ENCODE peak calls at places on chromosomes 16 and 17, in ten cellular contexts. I, T, M, K, Y, C, W, P, G and Z are unnamed samples.

GRCh38 chr16:68345351-68345810 is 34.6 kb downstream of the PRMT7 start:
- DNase-seq in I (no peak), T (no peak), M (no peak), K (no peak), Y (no peak), C (no peak), W (no peak), P (no peak), G (no peak), Z (peak; percentile 40)

GRCh38 chr16:77191259-77191969 is 424 bp downstream of the MON1B start:
- DNase-seq in I (no peak), T (peak; percentile 11), M (peak; percentile 43), K (peak; percentile 21), Y (peak; percentile 13), C (peak; percentile 42), W (no peak), P (no peak), G (no peak), Z (peak; percentile 17)

GRCh38 chr17:17809527-17810373 is 27.0 kb downstream of the SREBF1 start:
- DNase-seq in I (peak; percentile 64), T (no peak), M (no peak), K (peak; percentile 65), Y (peak; percentile 82), C (no peak), W (no peak), P (no peak), G (peak; percentile 64), Z (peak; percentile 37)

GRCh38 chr17:75941442-75941819 is 589 bp upstream of the FBF1 start:
- DNase-seq in I (no peak), T (no peak), M (no peak), K (no peak), Y (no peak), C (no peak), W (no peak), P (no peak), G (no peak), Z (no peak)

GRCh38 chr17:64773836-64774761 is 112.0 kb upstream of the SMURF2 start:
- DNase-seq in I (no peak), T (peak; percentile 72), M (peak; percentile 90), K (peak; percentile 60), Y (peak; percentile 66), C (peak; percentile 74), W (peak; percentile 95), P (peak; percentile 40), G (no peak), Z (peak; percentile 51)

GRCh38 chr17:44820631-44821196 is 9.4 kb downstream of the GJC1 start:
- DNase-seq in I (no peak), T (peak; percentile 88), M (peak; percentile 95), K (peak; percentile 72), Y (peak; percentile 76), C (no peak), W (peak; percentile 79), P (peak; percentile 75), G (no peak), Z (peak; percentile 81)

GRCh38 chr16:60929-61878 is 7.6 kb downstream of the SNRNP25 start:
- DNase-seq in I (no peak), T (no peak), M (no peak), K (no peak), Y (no peak), C (no peak), W (no peak), P (no peak), G (no peak), Z (no peak)

GRCh38 chr17:7881655-7882054 is 6.9 kb upstream of the CHD3 start:
- DNase-seq in I (no peak), T (no peak), M (no peak), K (peak; percentile 26), Y (peak; percentile 35), C (no peak), W (no peak), P (no peak), G (no peak), Z (no peak)

GRCh38 chr16:86575754-86576557 is 2.4 kb upstream of the FOXL1 start:
- DNase-seq in I (no peak), T (peak; percentile 96), M (no peak), K (peak; percentile 93), Y (peak; percentile 94), C (peak; percentile 77), W (peak; percentile 67), P (peak; percentile 88), G (peak; percentile 83), Z (peak; percentile 98)

GRCh38 chr17:75181608-75182318 is 996 bp downstream of the SUMO2 start:
- DNase-seq in I (no peak), T (no peak), M (no peak), K (no peak), Y (peak; percentile 24), C (peak; percentile 64), W (no peak), P (no peak), G (no peak), Z (no peak)

GRCh38 chr17:45435481-45435880 is 2.8 kb upstream of the ARHGAP27 start:
- DNase-seq in I (no peak), T (no peak), M (peak; percentile 22), K (no peak), Y (no peak), C (no peak), W (no peak), P (no peak), G (no peak), Z (no peak)

GRCh38 chr16:66324785-66325184 is 41.7 kb upstream of the CDH5 start:
- DNase-seq in I (peak; percentile 78), T (peak; percentile 26), M (no peak), K (peak; percentile 9), Y (peak; percentile 32), C (no peak), W (peak; percentile 64), P (no peak), G (peak; percentile 26), Z (no peak)

GRCh38 chr16:20598832-20599469 is 22.8 kb upstream of the ACSM2B start:
- DNase-seq in I (no peak), T (no peak), M (no peak), K (no peak), Y (no peak), C (no peak), W (no peak), P (no peak), G (no peak), Z (no peak)

GRCh38 chr17:62194401-62194800 is 129.3 kb upstream of the MED13 start:
- DNase-seq in I (no peak), T (no peak), M (no peak), K (no peak), Y (no peak), C (no peak), W (no peak), P (no peak), G (no peak), Z (no peak)
- TF ChIP-seq CTCF in I (no peak), T (no peak), M (no peak), K (no peak), Y (no peak), C (no peak), W (no peak), P (no peak), G (no peak), Z (no peak)

DNA sequence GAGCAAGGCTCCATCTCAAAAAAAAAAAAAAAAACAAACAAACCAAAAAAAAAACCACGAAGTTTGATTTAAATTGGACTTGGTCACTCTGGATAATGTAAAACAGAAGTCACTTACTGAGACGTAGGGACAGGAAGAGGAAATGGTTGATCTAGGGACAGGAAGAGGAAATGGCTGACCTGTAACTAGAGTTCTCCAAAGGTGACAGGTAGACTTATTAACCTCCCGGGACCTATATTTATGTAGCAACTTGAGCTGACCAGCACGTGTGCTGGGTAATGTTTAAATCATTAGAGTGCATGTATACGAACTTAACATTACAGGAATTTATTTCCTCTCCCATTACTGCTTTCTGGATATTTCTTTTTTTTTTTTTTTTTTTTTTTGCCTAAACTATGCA is 81.5 kb upstream of the DHX40 start:
- DNase-seq in I (no peak), T (no peak), M (no peak), K (no peak), Y (no peak), C (no peak), W (no peak), P (no peak), G (no peak), Z (no peak)
- TF ChIP-seq CTCF in I (no peak), T (no peak), M (no peak), K (no peak), Y (no peak), C (no peak), W (no peak), P (no peak), G (no peak), Z (no peak)

DNA sequence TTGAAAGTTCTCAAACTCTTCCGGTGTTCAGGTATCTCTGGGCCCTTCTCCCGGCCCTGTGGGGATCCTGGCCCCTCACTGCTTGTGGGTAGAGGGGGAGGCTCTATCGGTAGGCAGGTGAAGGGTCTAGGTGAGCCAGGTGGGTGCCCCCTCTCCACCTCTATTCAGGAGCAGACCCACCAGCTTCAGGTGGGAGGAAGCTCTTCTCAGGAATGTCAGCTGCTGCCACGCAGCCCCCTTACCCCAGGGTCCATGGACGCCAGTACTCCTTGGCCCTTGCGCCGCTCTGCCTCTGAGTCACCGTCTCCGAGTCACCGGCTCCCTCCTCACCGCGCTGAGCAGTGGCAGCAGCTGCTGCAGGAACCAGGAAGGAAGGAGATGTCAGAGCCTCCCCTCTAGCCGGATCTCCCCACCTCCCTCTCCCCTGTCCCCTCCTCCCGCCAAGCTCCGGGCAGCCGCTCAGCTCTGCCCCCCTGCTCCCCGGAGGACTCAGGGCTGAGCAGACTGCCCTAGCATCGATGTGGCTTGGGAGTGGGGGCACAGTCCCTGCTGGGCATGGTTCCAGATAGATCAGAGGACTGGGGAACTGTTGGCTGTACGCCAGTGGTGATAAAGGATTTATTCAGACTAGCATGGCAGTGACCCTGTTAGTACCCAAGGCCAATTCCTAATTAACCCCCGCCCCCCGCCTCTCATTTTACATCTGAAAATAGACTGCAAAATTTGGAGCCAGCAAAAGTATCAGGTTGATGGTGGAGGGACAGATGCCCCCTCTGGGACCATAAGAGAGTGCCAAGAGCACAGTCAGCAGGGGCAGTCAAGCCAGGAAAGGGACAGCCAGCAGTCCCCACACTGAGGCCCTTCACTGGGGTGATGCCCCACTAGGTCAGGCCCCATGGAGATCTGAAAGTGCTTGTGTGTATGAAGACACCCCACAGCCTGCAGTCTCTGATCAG is at the start of gene OSBPL7:
- DNase-seq in I (peak; percentile 87), T (peak; percentile 74), M (peak; percentile 90), K (peak; percentile 86), Y (peak; percentile 88), C (peak; percentile 78), W (peak; percentile 74), P (peak; percentile 54), G (peak; percentile 44), Z (peak; percentile 73)
- TF ChIP-seq CTCF in I (peak; percentile 69), T (peak; percentile 76), M (no peak), K (no peak), Y (peak; percentile 21), C (no peak), W (peak; percentile 58), P (no peak), G (no peak), Z (no peak)

DNA sequence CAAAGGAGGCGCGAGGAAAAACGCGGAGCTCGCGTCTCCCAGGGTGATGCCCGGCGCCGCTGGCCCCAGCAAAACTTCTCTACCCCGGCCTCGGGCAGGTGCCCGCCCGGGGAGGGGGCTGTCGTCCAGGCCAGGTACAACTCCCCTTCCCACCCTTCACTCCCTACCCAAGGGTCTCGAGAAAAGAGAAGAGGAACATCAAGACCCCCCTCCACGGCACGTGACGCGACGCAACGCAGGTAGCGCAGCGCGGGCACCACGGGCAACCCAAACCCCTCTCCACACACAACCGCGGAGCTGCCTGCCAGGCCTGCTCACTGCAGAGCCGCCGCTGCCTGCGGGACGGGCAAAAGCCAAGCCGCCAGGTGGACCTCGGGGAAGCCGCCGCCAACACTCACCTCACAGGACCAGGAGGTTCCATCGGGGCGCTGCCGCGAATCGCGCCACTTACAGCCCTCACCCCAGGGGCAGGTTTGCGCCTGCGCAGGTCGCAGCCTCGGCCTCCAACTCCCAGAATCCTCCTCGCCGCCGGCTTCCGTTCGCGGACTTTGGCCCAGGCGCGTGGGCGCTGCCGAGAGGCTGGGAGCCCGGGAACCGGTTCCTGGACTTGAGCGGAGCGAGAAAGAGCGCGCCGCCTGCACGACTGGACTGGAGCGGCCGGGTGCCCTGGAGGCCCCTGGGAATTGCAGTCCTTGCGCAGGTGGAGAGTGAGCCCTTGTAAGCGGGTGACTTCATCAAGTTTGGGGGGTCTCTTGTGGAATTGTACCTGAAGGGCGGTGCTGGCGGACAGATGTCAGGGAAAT is at the start of gene ZNF232:
- DNase-seq in I (peak; percentile 95), T (peak; percentile 96), M (peak; percentile 86), K (peak; percentile 95), Y (peak; percentile 96), C (peak; percentile 96), W (peak; percentile 95), P (peak; percentile 67), G (peak; percentile 93), Z (peak; percentile 89)
- TF ChIP-seq CTCF in I (peak; percentile 61), T (no peak), M (no peak), K (no peak), Y (no peak), C (no peak), W (no peak), P (no peak), G (no peak), Z (no peak)